ENCODE peak calls at places on chromosomes 7 and 10, in eight cellular contexts. K is caudate nucleus, T is KBM-7, C is SW480, I is right atrium auricular region, B is NCI-H2029, Q is GM12865, Z is Calu3. N is an unnamed sample.

GRCh38 chr7:132419538-132419937 is 156.7 kb downstream of the PLXNA4 start:
- DNase-seq in K (no peak), T (no peak), C (no peak), I (no peak), B (no peak), Q (no peak), Z (no peak), N (no peak)

GRCh38 chr10:114347191-114347739 is 57.0 kb downstream of the AFAP1L2 start:
- DNase-seq in K (no peak), T (no peak), C (no peak), I (no peak), B (no peak), Q (peak), Z (no peak), N (no peak)

GRCh38 chr7:71843677-71844076 is 568.5 kb downstream of the CALN1 start:
- DNase-seq in K (no peak), T (no peak), C (no peak), I (no peak), B (no peak), Q (no peak), Z (no peak), N (no peak)

GRCh38 chr10:35089641-35090161 is 440 bp downstream of the CUL2 start:
- DNase-seq in K (no peak), T (peak), C (peak), I (no peak), B (no peak), Q (peak), Z (no peak), N (no peak)

GRCh38 chr7:100472854-100473499 is 6.0 kb downstream of the TSC22D4 start:
- DNase-seq in K (no peak), T (no peak), C (peak), I (peak), B (no peak), Q (peak), Z (no peak), N (peak)

GRCh38 chr10:122461367-122461728 is at the start of gene HTRA1:
- DNase-seq in K (peak), T (no peak), C (peak), I (no peak), B (no peak), Q (no peak), Z (peak), N (peak)

GRCh38 chr10:116690356-116691078 is 51.8 kb downstream of the HSPA12A start:
- DNase-seq in K (peak), T (no peak), C (no peak), I (no peak), B (no peak), Q (no peak), Z (no peak), N (peak)

GRCh38 chr7:69599211-69599878 is 1.1 kb downstream of the AUTS2 start:
- DNase-seq in K (no peak), T (peak), C (peak), I (no peak), B (no peak), Q (peak), Z (no peak), N (peak)

GRCh38 chr10:6045600-6046457 is 16.3 kb downstream of the IL2RA start:
- DNase-seq in K (no peak), T (no peak), C (no peak), I (no peak), B (no peak), Q (no peak), Z (no peak), N (no peak)

GRCh38 chr10:116044722-116045374 is 228.2 kb downstream of the GFRA1 start:
- DNase-seq in K (no peak), T (no peak), C (no peak), I (peak), B (no peak), Q (no peak), Z (no peak), N (peak)